ENCODE peak calls at places on chromosomes 16 and 17, in ten cellular contexts. S is MM.1S; N is hippocampal formation; T is activated CD4-positive, alpha-beta T cell treated with anti-CD3 and anti-CD28 coated beads for 24 hours; E is fibroblast of pulmonary artery; V is HS-27A; K is right cardiac atrium; P is cardiac fibroblast; Z is T-helper 2 cell; H is psoas muscle. F is an unnamed sample.

GRCh38 chr16:20911361-20911760 is 10.8 kb downstream of the LYRM1 start:
- DNase-seq in S (no peak), N (no peak), T (no peak), E (peak; percentile 53), V (no peak), K (no peak), P (peak; percentile 42), Z (no peak), H (no peak), F (no peak)

GRCh38 chr17:18039535-18040286 is 503 bp downstream of the GID4 start:
- DNase-seq in S (peak; percentile 48), N (peak; percentile 79), T (no peak), E (no peak), V (no peak), K (peak; percentile 32), P (no peak), Z (peak; percentile 53), H (peak; percentile 76), F (no peak)

GRCh38 chr16:73116576-73116975 is 68.6 kb upstream of the ZFHX3 start:
- DNase-seq in S (no peak), N (no peak), T (no peak), E (no peak), V (no peak), K (no peak), P (no peak), Z (no peak), H (no peak), F (no peak)

GRCh38 chr17:75812096-75813001 is 27.7 kb downstream of the UNK start:
- DNase-seq in S (no peak), N (no peak), T (no peak), E (no peak), V (no peak), K (no peak), P (no peak), Z (no peak), H (no peak), F (no peak)

GRCh38 chr16:71383054-71383773 is 24.7 kb downstream of the CALB2 start:
- DNase-seq in S (no peak), N (no peak), T (no peak), E (peak; percentile 2), V (no peak), K (no peak), P (no peak), Z (peak; percentile 23), H (no peak), F (no peak)

GRCh38 chr17:43341705-43342600 is 56.8 kb upstream of the ARL4D start:
- DNase-seq in S (no peak), N (no peak), T (peak; percentile 20), E (peak; percentile 48), V (no peak), K (no peak), P (peak; percentile 56), Z (peak; percentile 68), H (no peak), F (no peak)

GRCh38 chr16:31484491-31485171 is 1.7 kb downstream of the SLC5A2 start:
- DNase-seq in S (no peak), N (no peak), T (no peak), E (no peak), V (no peak), K (no peak), P (peak; percentile 26), Z (no peak), H (no peak), F (no peak)

GRCh38 chr17:77735051-77735340 is 223.5 kb upstream of the TNRC6C start:
- DNase-seq in S (no peak), N (no peak), T (no peak), E (no peak), V (no peak), K (peak; percentile 32), P (no peak), Z (no peak), H (no peak), F (no peak)

GRCh38 chr17:20975566-20975965 is 67.2 kb downstream of the USP22 start:
- DNase-seq in S (no peak), N (no peak), T (no peak), E (no peak), V (no peak), K (no peak), P (no peak), Z (no peak), H (no peak), F (no peak)

GRCh38 chr17:63645775-63646491 is 23.7 kb downstream of the MAP3K3 start:
- DNase-seq in S (no peak), N (no peak), T (no peak), E (no peak), V (no peak), K (no peak), P (no peak), Z (no peak), H (no peak), F (peak; percentile 52)

GRCh38 chr16:635573-636205 is 416 bp downstream of the METTL26 start:
- DNase-seq in S (no peak), N (no peak), T (no peak), E (no peak), V (no peak), K (no peak), P (no peak), Z (peak; percentile 19), H (no peak), F (no peak)

GRCh38 chr16:89055313-89055712 is 38.3 kb upstream of the ACSF3 start:
- DNase-seq in S (no peak), N (no peak), T (no peak), E (no peak), V (no peak), K (no peak), P (no peak), Z (no peak), H (no peak), F (no peak)

GRCh38 chr17:39339272-39339671 is 62.2 kb downstream of the FBXL20 start:
- DNase-seq in S (no peak), N (no peak), T (no peak), E (peak; percentile 18), V (no peak), K (no peak), P (peak; percentile 9), Z (no peak), H (no peak), F (no peak)

GRCh38 chr16:31186176-31186575 is 6.2 kb downstream of the FUS start:
- DNase-seq in S (no peak), N (no peak), T (no peak), E (no peak), V (no peak), K (no peak), P (no peak), Z (no peak), H (no peak), F (no peak)

GRCh38 chr16:17328971-17329370 is 141.8 kb downstream of the XYLT1 start:
- DNase-seq in S (no peak), N (no peak), T (no peak), E (no peak), V (no peak), K (peak; percentile 45), P (peak; percentile 12), Z (no peak), H (no peak), F (no peak)

GRCh38 chr17:2690165-2691068 is 21.1 kb downstream of the CLUH start:
- DNase-seq in S (no peak), N (no peak), T (no peak), E (no peak), V (no peak), K (no peak), P (no peak), Z (no peak), H (peak; percentile 59), F (no peak)

GRCh38 chr17:30821751-30822723 is 2.5 kb downstream of the CRLF3 start:
- DNase-seq in S (no peak), N (peak; percentile 45), T (no peak), E (no peak), V (no peak), K (no peak), P (no peak), Z (peak; percentile 28), H (no peak), F (no peak)

GRCh38 chr16:55221836-55222235 is 102.2 kb upstream of the IRX6 start:
- DNase-seq in S (no peak), N (no peak), T (no peak), E (no peak), V (no peak), K (no peak), P (no peak), Z (no peak), H (no peak), F (no peak)

GRCh38 chr16:11163761-11164261 is 92.2 kb downstream of the SOCS1 start:
- DNase-seq in S (no peak), N (no peak), T (no peak), E (no peak), V (no peak), K (no peak), P (no peak), Z (no peak), H (peak; percentile 25), F (no peak)

GRCh38 chr17:78180508-78180907 is 6.3 kb downstream of the TK1 start:
- DNase-seq in S (no peak), N (no peak), T (no peak), E (no peak), V (no peak), K (no peak), P (no peak), Z (no peak), H (no peak), F (no peak)

GRCh38 chr16:61237804-61238485 is 798.3 kb downstream of the CDH8 start:
- DNase-seq in S (peak; percentile 14), N (no peak), T (no peak), E (no peak), V (no peak), K (no peak), P (no peak), Z (no peak), H (no peak), F (no peak)

GRCh38 chr17:36153887-36154576 is 22.4 kb downstream of the TBC1D3B start:
- DNase-seq in S (no peak), N (no peak), T (no peak), E (no peak), V (no peak), K (no peak), P (no peak), Z (no peak), H (no peak), F (no peak)

GRCh38 chr16:77442078-77442477 is 7.2 kb upstream of the ADAMTS18 start:
- DNase-seq in S (no peak), N (no peak), T (no peak), E (no peak), V (no peak), K (no peak), P (no peak), Z (no peak), H (no peak), F (no peak)

GRCh38 chr17:15281909-15282308 is 16.8 kb upstream of the PMP22 start:
- DNase-seq in S (no peak), N (no peak), T (no peak), E (no peak), V (no peak), K (no peak), P (no peak), Z (no peak), H (no peak), F (no peak)

GRCh38 chr16:81517630-81518438 is 73.2 kb downstream of the CMIP start:
- DNase-seq in S (no peak), N (no peak), T (no peak), E (peak; percentile 74), V (no peak), K (no peak), P (peak; percentile 71), Z (no peak), H (peak; percentile 25), F (no peak)

GRCh38 chr16:81752225-81752875 is 26.7 kb upstream of the PLCG2 start:
- DNase-seq in S (peak; percentile 50), N (no peak), T (no peak), E (no peak), V (no peak), K (peak; percentile 69), P (peak; percentile 7), Z (no peak), H (peak; percentile 71), F (no peak)

GRCh38 chr17:11144358-11145233 is 96.4 kb upstream of the SHISA6 start:
- DNase-seq in S (peak; percentile 35), N (peak; percentile 39), T (no peak), E (peak; percentile 44), V (no peak), K (peak; percentile 28), P (peak; percentile 45), Z (peak; percentile 3), H (no peak), F (peak; percentile 11)

GRCh38 chr17:18968945-18969887 is 17.3 kb downstream of the SLC5A10 start:
- DNase-seq in S (no peak), N (no peak), T (no peak), E (no peak), V (no peak), K (no peak), P (peak; percentile 26), Z (no peak), H (no peak), F (no peak)